ENCODE peak calls at places on chromosome 1, in six cellular contexts. W, Q, G, H, Z and R are unnamed samples.

GRCh38 chr1:215119719-215120118 is 37.2 kb downstream of the KCNK2 start:
- DNase-seq in W (no peak), H (no peak), G (no peak), Z (no peak), Q (no peak), R (no peak)

GRCh38 chr1:53992085-53992874 is 25.7 kb downstream of the LDLRAD1 start:
- DNase-seq in W (no peak), Z (no peak), G (peak), H (no peak), Q (no peak), R (peak)

GRCh38 chr1:169999357-169999756 is 75.1 kb downstream of the KIFAP3 start:
- DNase-seq in H (no peak), G (no peak), Q (no peak), Z (no peak), W (no peak), R (peak)

GRCh38 chr1:243233908-243234307 is 21.2 kb downstream of the CEP170 start:
- DNase-seq in G (no peak), W (no peak), H (no peak), Q (no peak), Z (no peak), R (peak)

GRCh38 chr1:109193653-109194590 is 19.8 kb upstream of the SARS1 start:
- DNase-seq in G (peak), W (peak), Q (no peak), H (peak), Z (peak), R (peak)

GRCh38 chr1:99766378-99766800 is at the start of gene FRRS1:
- DNase-seq in G (peak), W (peak), H (peak), Q (peak), Z (peak), R (peak)

GRCh38 chr1:169648187-169648586 is 18.3 kb upstream of the SELP start:
- DNase-seq in Q (no peak), G (no peak), H (no peak), Z (no peak), W (no peak), R (no peak)

GRCh38 chr1:6443339-6444115 is 19.0 kb downstream of the ESPN start:
- DNase-seq in W (no peak), Z (peak), G (no peak), Q (no peak), H (no peak), R (no peak)

GRCh38 chr1:226688852-226689251 is 50.2 kb downstream of the ITPKB start:
- DNase-seq in G (no peak), Z (no peak), H (no peak), W (no peak), Q (no peak), R (no peak)

GRCh38 chr1:58460469-58460868 is 86.1 kb downstream of the OMA1 start:
- DNase-seq in Z (no peak), G (peak), Q (no peak), H (no peak), W (peak), R (no peak)

GRCh38 chr1:77282187-77282865 is 507 bp downstream of the AK5 start:
- DNase-seq in Q (no peak), G (peak), H (no peak), W (no peak), Z (peak), R (no peak)

GRCh38 chr1:24275510-24275909 is 43.6 kb upstream of the GRHL3 start:
- DNase-seq in H (no peak), W (no peak), Z (no peak), G (no peak), Q (no peak), R (no peak)

GRCh38 chr1:20950689-20951088 is 163.6 kb upstream of the HP1BP3 start:
- DNase-seq in H (no peak), Q (no peak), W (no peak), G (no peak), Z (no peak), R (no peak)

GRCh38 chr1:63935148-63935547 is 161.3 kb downstream of the ROR1 start:
- DNase-seq in W (peak), Z (no peak), H (peak), G (no peak), Q (no peak), R (no peak)